ENCODE peak calls at places on chromosome 15, in five cellular contexts. I, J, V, S and Q are unnamed samples.

GRCh38 chr15:62857411-62857853 is 185.1 kb upstream of the TPM1 start:
- DNase-seq in I (no peak), J (no peak), V (no peak), S (no peak), Q (no peak)

GRCh38 chr15:100221461-100222348 is 120.1 kb downstream of the ADAMTS17 start:
- DNase-seq in I (no peak), J (peak), V (no peak), S (no peak), Q (no peak)

GRCh38 chr15:60708684-60709083 is 229.7 kb upstream of the ICE2 start:
- DNase-seq in I (no peak), J (peak), V (no peak), S (no peak), Q (no peak)

GRCh38 chr15:40054746-40055575 is 16.0 kb upstream of the SRP14 start:
- DNase-seq in I (peak), J (no peak), V (peak), S (no peak), Q (peak)

GRCh38 chr15:50123861-50124556 is 5.0 kb upstream of the ATP8B4 start:
- DNase-seq in I (no peak), J (no peak), V (no peak), S (no peak), Q (no peak)

GRCh38 chr15:68787609-68788264 is 33.0 kb downstream of the ANP32A start:
- DNase-seq in I (no peak), J (no peak), V (no peak), S (no peak), Q (peak)

GRCh38 chr15:46296797-46297196 is 662.0 kb downstream of the SQOR start:
- DNase-seq in I (no peak), J (no peak), V (no peak), S (no peak), Q (no peak)

GRCh38 chr15:101664303-101664913 is 12.2 kb upstream of the TM2D3 start:
- DNase-seq in I (no peak), J (no peak), V (no peak), S (peak), Q (no peak)

GRCh38 chr15:29885183-29885582 is 62.9 kb upstream of the TJP1 start:
- DNase-seq in I (no peak), J (no peak), V (no peak), S (no peak), Q (no peak)

GRCh38 chr15:45333550-45333949 is 44.8 kb downstream of the GATM start:
- DNase-seq in I (no peak), J (peak), V (no peak), S (peak), Q (no peak)

GRCh38 chr15:29570121-29570930 is 251.9 kb downstream of the TJP1 start:
- DNase-seq in I (no peak), J (peak), V (no peak), S (no peak), Q (no peak)

GRCh38 chr15:62904041-62904440 is 138.5 kb upstream of the TPM1 start:
- DNase-seq in I (no peak), J (no peak), V (no peak), S (no peak), Q (no peak)